ENCODE peak calls at places on chromosomes 7 and 10, in four cellular contexts. B, R, W and H are unnamed samples.

GRCh38 chr10:17100586-17100985 is 29.0 kb downstream of the CUBN start:
- DNase-seq in R (no peak), W (no peak), B (no peak), H (no peak)

GRCh38 chr10:77160679-77161078 is 476.9 kb downstream of the KCNMA1 start:
- DNase-seq in W (no peak), B (peak; percentile 30), R (no peak), H (no peak)

GRCh38 chr7:117047496-117047895 is 94.2 kb downstream of the ST7 start:
- DNase-seq in R (no peak), W (no peak), B (peak; percentile 18), H (no peak)

GRCh38 chr10:3668276-3668960 is 116.6 kb downstream of the KLF6 start:
- DNase-seq in B (peak; percentile 94), R (no peak), W (peak; percentile 75), H (no peak)

GRCh38 chr10:132912685-132913558 is 29.4 kb downstream of the CFAP46 start:
- DNase-seq in B (no peak), W (peak; percentile 60), R (no peak), H (peak; percentile 50)

GRCh38 chr7:2601907-2602735 is 29.7 kb upstream of the TTYH3 start:
- DNase-seq in W (no peak), B (no peak), R (no peak), H (no peak)

GRCh38 chr10:77041636-77042258 is 595.9 kb downstream of the KCNMA1 start:
- DNase-seq in R (no peak), B (peak; percentile 30), W (no peak), H (no peak)

GRCh38 chr7:149020483-149020882 is 7.8 kb downstream of the PDIA4 start:
- DNase-seq in R (no peak), W (no peak), B (no peak), H (no peak)

GRCh38 chr10:18665079-18665478 is 5.8 kb downstream of the ARL5B start:
- DNase-seq in B (no peak), R (no peak), W (no peak), H (no peak)

GRCh38 chr10:97577701-97578100 is 5.1 kb downstream of the ANKRD2 start:
- DNase-seq in W (no peak), R (peak; percentile 6), B (no peak), H (no peak)

GRCh38 chr10:84552478-84552877 is 224.1 kb downstream of the CCSER2 start:
- DNase-seq in W (no peak), R (no peak), B (no peak), H (no peak)

GRCh38 chr10:132637477-132638129 is 100.0 kb downstream of the INPP5A start:
- DNase-seq in B (peak; percentile 78), W (peak; percentile 32), R (peak; percentile 5), H (peak; percentile 45)

GRCh38 chr7:110804501-110804900 is 286.4 kb upstream of the LRRN3 start:
- DNase-seq in W (no peak), B (no peak), R (no peak), H (peak; percentile 41)

GRCh38 chr10:104640339-104641149 is 546 bp upstream of the SORCS3 start:
- DNase-seq in R (no peak), W (no peak), B (no peak), H (no peak)

GRCh38 chr7:121872831-121873764 is at the start of gene PTPRZ1:
- DNase-seq in B (peak; percentile 40), W (peak; percentile 63), R (no peak), H (peak; percentile 68)

GRCh38 chr10:23099816-23100215 is 4.4 kb downstream of the MSRB2 start:
- DNase-seq in R (no peak), W (no peak), B (no peak), H (no peak)

GRCh38 chr7:107463139-107464078 is 6.4 kb upstream of the GPR22 start:
- DNase-seq in B (peak; percentile 80), W (no peak), R (peak; percentile 40), H (peak; percentile 25)

GRCh38 chr10:67837519-67838314 is at the start of gene DNAJC12:
- DNase-seq in R (no peak), B (peak; percentile 85), W (no peak), H (no peak)

GRCh38 chr7:98467570-98468312 is 66.9 kb upstream of the BAIAP2L1 start:
- DNase-seq in W (no peak), R (no peak), B (no peak), H (no peak)

GRCh38 chr10:102167861-102168260 is 15.7 kb downstream of the NOLC1 start:
- DNase-seq in W (no peak), B (no peak), R (no peak), H (no peak)

GRCh38 chr7:15459018-15459621 is 102.7 kb downstream of the AGMO start:
- DNase-seq in W (no peak), R (no peak), B (peak; percentile 39), H (no peak)

GRCh38 chr7:2529161-2530075 is 9.8 kb downstream of the LFNG start:
- DNase-seq in W (peak; percentile 89), R (peak; percentile 73), B (peak; percentile 61), H (no peak)

GRCh38 chr7:83210459-83210858 is 47.8 kb upstream of the PCLO start:
- DNase-seq in B (no peak), W (no peak), R (no peak), H (no peak)

GRCh38 chr7:80830000-80830399 is 88.9 kb downstream of the SEMA3C start:
- DNase-seq in B (no peak), R (no peak), W (no peak), H (no peak)

GRCh38 chr10:44397476-44398225 is 12.8 kb upstream of the CXCL12 start:
- DNase-seq in B (no peak), R (no peak), W (peak; percentile 41), H (no peak)

GRCh38 chr10:133334495-133335237 is 2.0 kb downstream of the CALY start:
- DNase-seq in W (peak; percentile 68), R (no peak), B (peak; percentile 41), H (no peak)

GRCh38 chr7:25429731-25430130 is 201.4 kb upstream of the NPVF start:
- DNase-seq in R (no peak), B (peak; percentile 52), W (no peak), H (no peak)

GRCh38 chr7:138865843-138866242 is 67.8 kb upstream of the ATP6V0A4 start:
- DNase-seq in R (no peak), B (peak; percentile 17), W (no peak), H (no peak)

GRCh38 chr7:117248810-117249209 is 74.0 kb downstream of the WNT2 start:
- DNase-seq in R (no peak), B (peak; percentile 4), W (no peak), H (no peak)

GRCh38 chr10:120369831-120370230 is 87.2 kb upstream of the PLPP4 start:
- DNase-seq in R (no peak), W (no peak), B (no peak), H (no peak)

GRCh38 chr10:102120142-102120986 is at the start of gene LDB1:
- DNase-seq in W (peak; percentile 91), B (peak; percentile 89), R (peak; percentile 82), H (no peak)

GRCh38 chr7:77482015-77482414 is 55.1 kb upstream of the PTPN12 start:
- DNase-seq in R (no peak), B (peak; percentile 37), W (no peak), H (no peak)

GRCh38 chr10:25811141-25811685 is 122.8 kb upstream of the MYO3A start:
- DNase-seq in B (no peak), R (no peak), W (no peak), H (no peak)

GRCh38 chr10:94343159-94343558 is 19.6 kb downstream of the NOC3L start:
- DNase-seq in W (no peak), B (no peak), R (no peak), H (no peak)

GRCh38 chr10:72567421-72567820 is 58.5 kb downstream of the MICU1 start:
- DNase-seq in W (no peak), R (no peak), B (peak; percentile 4), H (no peak)
- H3K4me3 ChIP-seq in W (no peak overlapping the region), R (no peak overlapping the region), B (no peak overlapping the region), H (no peak overlapping the region)

GRCh38 chr10:95613330-95613729 is 43.2 kb downstream of the ALDH18A1 start:
- DNase-seq in B (no peak), R (no peak), W (no peak), H (no peak)

GRCh38 chr10:95606922-95607321 is 45.8 kb upstream of the SORBS1 start:
- DNase-seq in R (no peak), B (no peak), W (no peak), H (no peak)

GRCh38 chr10:95605163-95605562 is 44.0 kb upstream of the SORBS1 start:
- DNase-seq in R (no peak), W (no peak), B (peak; percentile 6), H (no peak)

DNA sequence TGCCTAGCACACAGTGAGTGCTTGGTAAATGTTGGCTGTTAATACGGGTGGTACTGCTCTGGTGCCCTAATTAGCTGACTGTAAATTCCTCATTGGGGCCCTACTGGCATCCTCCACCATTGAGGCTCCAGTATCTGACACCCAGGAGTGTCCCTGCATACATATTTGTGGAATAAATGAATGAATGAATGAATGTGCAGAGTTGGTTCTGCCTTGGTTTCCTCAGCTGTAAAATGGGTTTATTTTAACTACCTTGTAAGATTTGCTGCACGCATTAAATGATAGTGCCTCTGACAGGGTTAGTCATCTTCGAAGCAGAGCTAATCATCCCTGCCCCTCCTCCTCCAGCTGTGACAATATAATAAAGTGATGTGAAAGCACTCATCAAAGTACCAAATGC is 45.8 kb downstream of the ALDH18A1 start:
- DNase-seq in B (no peak), R (no peak), W (no peak), H (no peak)
- H3K36me3 ChIP-seq in B (peaks cover 68% of the 10 kb centered on the region), R (peaks cover 73% of the 10 kb centered on the region), W (peaks cover 89% of the 10 kb centered on the region), H (peaks cover 19% of the 10 kb centered on the region)

GRCh38 chr10:100826983-100827818 is 81.8 kb downstream of the PAX2 start:
- DNase-seq in B (no peak), W (no peak), R (no peak), H (no peak)
- H3K4me3 ChIP-seq in B (peak overlapping the region; percentile 37), W (peak overlapping the region; percentile 37), R (peak overlapping the region; percentile 58), H (peak overlapping the region; percentile 5)

GRCh38 chr7:35891004-35891830 is 90.4 kb downstream of the SEPTIN7 start:
- DNase-seq in R (no peak), B (no peak), W (no peak), H (no peak)
- H3K36me3 ChIP-seq in R (peaks cover 34% of the 10 kb centered on the region), B (peaks cover 4% of the 10 kb centered on the region), W (peaks cover 9% of the 10 kb centered on the region), H (no peaks in the 10 kb centered on the region)

GRCh38 chr7:48099781-48100180 is 10.7 kb downstream of the UPP1 start:
- DNase-seq in B (no peak), W (no peak), R (no peak), H (no peak)

GRCh38 chr7:48101880-48102448 is 12.9 kb downstream of the UPP1 start:
- DNase-seq in B (no peak), R (no peak), W (no peak), H (no peak)

GRCh38 chr7:48105045-48105444 is 16.0 kb downstream of the UPP1 start:
- DNase-seq in R (no peak), B (no peak), W (no peak), H (no peak)

GRCh38 chr7:48101352-48101751 is 12.3 kb downstream of the UPP1 start:
- DNase-seq in W (no peak), R (no peak), B (no peak), H (no peak)

GRCh38 chr7:48102530-48102929 is 13.5 kb downstream of the UPP1 start:
- DNase-seq in B (no peak), R (no peak), W (no peak), H (no peak)
- H3K4me3 ChIP-seq in B (no peak overlapping the region), R (no peak overlapping the region), W (no peak overlapping the region), H (no peak overlapping the region)